ENCODE peak calls at places on chromosomes 5 and 9, in six cellular contexts. R is heart left ventricle; P is mesendoderm; Z is HFFc6; U is CD8-positive, alpha-beta memory T cell; I is Daoy. G is an unnamed sample.

GRCh38 chr5:98585661-98586310 is 187.7 kb upstream of the RGMB start:
- DNase-seq in R (no peak), P (no peak), Z (no peak), U (no peak), I (no peak), G (no peak)

GRCh38 chr5:55600536-55601208 is 65.9 kb upstream of the PLPP1 start:
- DNase-seq in R (peak; percentile 41), P (peak; percentile 53), Z (peak; percentile 82), U (peak; percentile 28), I (peak; percentile 23), G (peak; percentile 53)

GRCh38 chr5:151892393-151892792 is 32.3 kb downstream of the GLRA1 start:
- DNase-seq in R (no peak), P (no peak), Z (no peak), U (no peak), I (peak; percentile 38), G (no peak)

GRCh38 chr9:127333326-127334064 is 63.5 kb upstream of the SLC2A8 start:
- DNase-seq in R (no peak), P (no peak), Z (no peak), U (no peak), I (no peak), G (no peak)

GRCh38 chr5:124420952-124421351 is 325.5 kb downstream of the ZNF608 start:
- DNase-seq in R (no peak), P (no peak), Z (no peak), U (no peak), I (no peak), G (no peak)

GRCh38 chr9:38200431-38200830 is 131.4 kb upstream of the SHB start:
- DNase-seq in R (no peak), P (no peak), Z (no peak), U (no peak), I (no peak), G (no peak)

GRCh38 chr5:65926893-65927292 is 518 bp downstream of the ERBIN start:
- DNase-seq in R (no peak), P (no peak), Z (no peak), U (peak; percentile 29), I (peak; percentile 11), G (no peak)

GRCh38 chr5:33855396-33855795 is 36.4 kb downstream of the ADAMTS12 start:
- DNase-seq in R (no peak), P (no peak), Z (no peak), U (no peak), I (no peak), G (no peak)

GRCh38 chr9:95494416-95495371 is 22.1 kb downstream of the PTCH1 start:
- DNase-seq in R (no peak), P (peak; percentile 43), Z (no peak), U (peak; percentile 91), I (no peak), G (no peak)

GRCh38 chr9:135992486-135993408 is 31.6 kb upstream of the UBAC1 start:
- DNase-seq in R (peak; percentile 89), P (peak; percentile 86), Z (peak; percentile 52), U (no peak), I (peak; percentile 90), G (peak; percentile 88)

GRCh38 chr9:3292311-3292710 is 233.5 kb downstream of the RFX3 start:
- DNase-seq in R (no peak), P (no peak), Z (no peak), U (no peak), I (no peak), G (no peak)

GRCh38 chr5:176587398-176587797 is 22.6 kb downstream of the GPRIN1 start:
- DNase-seq in R (no peak), P (no peak), Z (no peak), U (no peak), I (no peak), G (no peak)

GRCh38 chr5:65790371-65791163 is 68.6 kb downstream of the NLN start:
- DNase-seq in R (no peak), P (peak; percentile 19), Z (no peak), U (no peak), I (peak; percentile 16), G (no peak)

G was measured in H4.